ENCODE peak calls at places on chromosome 11, in four cellular contexts. J is stomach, O is upper lobe of left lung, T is tibial nerve. L is an unnamed sample. For H3K4me1, the result is how much of the 10 kb centered on the place peaks cover.

GRCh38 chr11:61791737-61792309 is 576 bp downstream of the TMEM258 start:
- DNase-seq in J (peak), T (peak), O (no peak), L (peak)

GRCh38 chr11:11519184-11519583 is 102.6 kb downstream of the GALNT18 start:
- DNase-seq in T (no peak), J (no peak), O (peak), L (peak)

GRCh38 chr11:11677672-11678356 is 56.0 kb upstream of the GALNT18 start:
- DNase-seq in T (no peak), J (no peak), O (no peak), L (no peak)

GRCh38 chr11:62394825-62395538 is 23.9 kb upstream of the SCGB1A1 start:
- DNase-seq in T (peak), O (peak), J (peak), L (peak)

GRCh38 chr11:14764899-14765527 is 121.4 kb downstream of the PDE3B start:
- DNase-seq in T (no peak), O (no peak), J (no peak), L (no peak)

GRCh38 chr11:59776210-59777066 is 21.3 kb downstream of the STX3 start:
- DNase-seq in O (no peak), T (no peak), J (no peak), L (no peak)

GRCh38 chr11:71774603-71775222 is 58.3 kb upstream of the DEFB108B start:
- DNase-seq in J (no peak), O (peak), T (no peak), L (no peak)

GRCh38 chr11:130718118-130718517 is 198.2 kb downstream of the SNX19 start:
- DNase-seq in O (no peak), J (no peak), T (no peak), L (no peak)

GRCh38 chr11:28887681-28888080 is 779.5 kb downstream of the METTL15 start:
- DNase-seq in T (no peak), J (no peak), O (no peak), L (no peak)

GRCh38 chr11:126834149-126834548 is 166.4 kb downstream of the KIRREL3 start:
- DNase-seq in O (no peak), T (no peak), J (no peak), L (no peak)

GRCh38 chr11:44014968-44015623 is 32.7 kb upstream of the ACCSL start:
- DNase-seq in O (peak), J (no peak), T (no peak), L (peak)

GRCh38 chr11:125995313-125995712 is 49.5 kb downstream of the VSIG10L2 start:
- DNase-seq in J (no peak), O (no peak), T (no peak), L (no peak)

GRCh38 chr11:114163830-114164401 is 104.4 kb downstream of the ZBTB16 start:
- DNase-seq in J (no peak), O (no peak), T (no peak), L (peak)

GRCh38 chr11:41206388-41206787 is 253.1 kb downstream of the LRRC4C start:
- DNase-seq in O (no peak), T (no peak), J (no peak), L (no peak)

GRCh38 chr11:14418801-14419417 is 59.9 kb upstream of the RRAS2 start:
- DNase-seq in T (no peak), J (no peak), O (no peak), L (no peak)

GRCh38 chr11:37817727-37818270 is 1219.8 kb upstream of the RAG2 start:
- DNase-seq in O (no peak), J (no peak), T (no peak), L (no peak)

GRCh38 chr11:59550368-59550841 is 39.1 kb downstream of the OR4D9 start:
- DNase-seq in O (peak), T (peak), J (peak), L (peak)

GRCh38 chr11:48043111-48043997 is 63.0 kb downstream of the PTPRJ start:
- DNase-seq in T (no peak), J (no peak), O (no peak), L (no peak)

GRCh38 chr11:85590848-85591483 is 36.2 kb downstream of the DLG2 start:
- DNase-seq in O (no peak), T (no peak), J (no peak), L (no peak)

GRCh38 chr11:26930518-26931247 is 63.2 kb upstream of the FIBIN start:
- DNase-seq in O (no peak), T (no peak), J (no peak), L (no peak)

GRCh38 chr11:122153746-122154145 is 37.7 kb upstream of the BLID start:
- DNase-seq in O (no peak), J (no peak), T (no peak), L (no peak)

GRCh38 chr11:89293966-89294679 is 116.4 kb downstream of the TYR start:
- DNase-seq in O (peak), T (no peak), J (no peak), L (peak)

GRCh38 chr11:115221461-115222069 is 282.6 kb downstream of the CADM1 start:
- DNase-seq in O (no peak), T (no peak), J (no peak), L (no peak)

GRCh38 chr11:128290106-128290840 is 297.1 kb downstream of the ETS1 start:
- DNase-seq in J (peak), O (peak), T (peak), L (peak)

GRCh38 chr11:112718483-112718882 is 242.7 kb upstream of the NCAM1 start:
- DNase-seq in O (no peak), J (no peak), T (no peak), L (no peak)

GRCh38 chr11:22076215-22076930 is 116.5 kb upstream of the ANO5 start:
- DNase-seq in O (no peak), J (no peak), T (no peak), L (no peak)
- TF ChIP-seq POLR2A in O (no peak), J (no peak), T (no peak), L (no peak)

DNA sequence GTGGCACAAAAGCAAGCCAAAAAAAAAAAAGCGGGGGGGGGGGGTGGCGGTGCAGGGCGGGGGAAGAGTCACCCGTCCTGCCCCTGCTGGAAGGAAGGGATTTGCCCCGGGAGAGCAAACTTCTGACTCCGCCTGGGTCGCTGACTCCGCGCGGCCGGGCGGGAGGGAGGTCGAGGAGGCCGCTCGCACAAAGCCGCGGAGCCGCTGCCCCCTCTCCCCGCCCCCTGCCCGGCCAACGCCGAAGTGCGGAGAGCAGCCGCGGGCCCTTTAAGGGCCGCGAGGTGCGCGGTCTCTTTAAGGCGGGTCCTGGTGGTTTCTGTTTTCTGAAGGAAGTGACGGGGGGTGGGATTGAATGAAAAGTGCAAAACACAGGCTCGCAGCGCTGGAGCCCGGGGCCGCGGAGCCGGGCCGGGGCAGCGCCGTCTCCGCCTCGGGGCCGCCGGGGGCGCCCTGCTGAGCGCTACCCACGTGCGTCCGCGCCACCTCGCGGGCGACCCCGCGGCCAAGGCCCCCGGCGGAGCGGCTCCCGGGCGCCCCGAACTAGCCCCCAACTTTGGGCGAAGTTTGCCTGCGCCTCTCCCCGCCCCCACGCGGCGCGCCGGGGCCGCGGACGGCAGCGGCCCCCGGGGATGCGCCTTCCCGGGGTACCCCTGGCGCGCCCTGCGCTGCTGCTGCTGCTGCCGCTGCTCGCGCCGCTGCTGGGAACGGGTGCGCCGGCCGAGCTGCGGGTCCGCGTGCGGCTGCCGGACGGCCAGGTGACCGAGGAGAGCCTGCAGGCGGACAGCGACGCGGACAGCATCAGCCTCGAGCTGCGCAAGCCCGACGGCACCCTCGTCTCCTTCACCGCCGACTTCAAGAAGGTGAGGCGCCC is at the start of gene OAF:
- DNase-seq in O (peak), T (peak), J (peak), L (peak)
- H3K4me1 ChIP-seq in O (under half), T (under half), J (half or more), L (under half)

GRCh38 chr11:69814902-69815301 is 4.3 kb downstream of the FGF3 start:
- DNase-seq in J (no peak), O (no peak), T (no peak), L (no peak)
- TF ChIP-seq EP300 in J (no peak), O (no peak), T (no peak), L (no peak)

GRCh38 chr11:76640540-76640939 is 30.0 kb downstream of the LRRC32 start:
- DNase-seq in J (no peak), O (no peak), T (no peak), L (peak)
- TF ChIP-seq POLR2A in J (no peak), O (no peak), T (no peak), L (no peak)

GRCh38 chr11:74463216-74463615 is 4.1 kb downstream of the KCNE3 start:
- DNase-seq in O (no peak), J (no peak), T (no peak), L (no peak)
- H3K4me1 ChIP-seq in O (under half), J (half or more), T (under half), L (under half)

GRCh38 chr11:65421204-65422103 is 1.1 kb upstream of the NEAT1 start:
- DNase-seq in T (peak), O (peak), J (peak), L (peak)
- TF ChIP-seq EP300 in T (peak), O (peak), J (peak), L (peak)

L was measured in sigmoid colon.